ENCODE peak calls at places on chromosomes 5 and 9, in eight cellular contexts. One of them, this sample, is unnamed.
A peak's percentile ranks its signal among the peaks of the same experiment; 100 is the strongest.

GRCh38 chr9:105679406-105680022 is 14.8 kb upstream of the TMEM38B start:
- DNase-seq in globus pallidus: no peak
- DNase-seq in NCI-H460: no peak
- DNase-seq in GM13977: no peak
- DNase-seq in ACHN: no peak
- DNase-seq in fibroblast of mammary gland: no peak
- DNase-seq in AML-193: no peak
- DNase-seq in bronchial epithelial cell: no peak
- DNase-seq in this sample: no peak

GRCh38 chr5:142698447-142698846 is 12.6 kb upstream of the FGF1 start:
- DNase-seq in globus pallidus: no peak
- DNase-seq in NCI-H460: no peak
- DNase-seq in GM13977: no peak
- DNase-seq in ACHN: no peak
- DNase-seq in fibroblast of mammary gland: no peak
- DNase-seq in AML-193: no peak
- DNase-seq in bronchial epithelial cell: no peak
- DNase-seq in this sample: no peak

GRCh38 chr5:164175083-164175482 is 669.7 kb downstream of the MAT2B start:
- DNase-seq in globus pallidus: no peak
- DNase-seq in NCI-H460: no peak
- DNase-seq in GM13977: no peak
- DNase-seq in ACHN: no peak
- DNase-seq in fibroblast of mammary gland: peak; percentile 15
- DNase-seq in AML-193: no peak
- DNase-seq in bronchial epithelial cell: peak; percentile 23
- DNase-seq in this sample: no peak

GRCh38 chr5:132056610-132057497 is 3.6 kb upstream of the IL3 start:
- DNase-seq in globus pallidus: no peak
- DNase-seq in NCI-H460: no peak
- DNase-seq in GM13977: no peak
- DNase-seq in ACHN: no peak
- DNase-seq in fibroblast of mammary gland: no peak
- DNase-seq in AML-193: no peak
- DNase-seq in bronchial epithelial cell: no peak
- DNase-seq in this sample: no peak

GRCh38 chr5:149747141-149747832 is 17.2 kb downstream of the PPARGC1B start:
- DNase-seq in globus pallidus: no peak
- DNase-seq in NCI-H460: no peak
- DNase-seq in GM13977: no peak
- DNase-seq in ACHN: peak; percentile 10
- DNase-seq in fibroblast of mammary gland: no peak
- DNase-seq in AML-193: no peak
- DNase-seq in bronchial epithelial cell: peak; percentile 48
- DNase-seq in this sample: no peak

GRCh38 chr5:143376195-143376772 is 27.2 kb downstream of the NR3C1 start:
- DNase-seq in globus pallidus: no peak
- DNase-seq in NCI-H460: no peak
- DNase-seq in GM13977: no peak
- DNase-seq in ACHN: no peak
- DNase-seq in fibroblast of mammary gland: no peak
- DNase-seq in AML-193: no peak
- DNase-seq in bronchial epithelial cell: no peak
- DNase-seq in this sample: no peak

GRCh38 chr5:104702212-104702611 is 1139.6 kb upstream of the NUDT12 start:
- DNase-seq in globus pallidus: no peak
- DNase-seq in NCI-H460: no peak
- DNase-seq in GM13977: no peak
- DNase-seq in ACHN: no peak
- DNase-seq in fibroblast of mammary gland: no peak
- DNase-seq in AML-193: no peak
- DNase-seq in bronchial epithelial cell: peak; percentile 7
- DNase-seq in this sample: no peak

GRCh38 chr5:54217826-54218503 is 92.4 kb downstream of the ARL15 start:
- DNase-seq in globus pallidus: peak; percentile 72
- DNase-seq in NCI-H460: peak; percentile 70
- DNase-seq in GM13977: peak; percentile 17
- DNase-seq in ACHN: peak; percentile 56
- DNase-seq in fibroblast of mammary gland: peak; percentile 82
- DNase-seq in AML-193: peak; percentile 63
- DNase-seq in bronchial epithelial cell: peak; percentile 74
- DNase-seq in this sample: peak; percentile 47

GRCh38 chr9:101458955-101459631 is 23.5 kb upstream of the ALDOB start:
- DNase-seq in globus pallidus: peak; percentile 89
- DNase-seq in NCI-H460: peak; percentile 81
- DNase-seq in GM13977: peak; percentile 66
- DNase-seq in ACHN: peak; percentile 81
- DNase-seq in fibroblast of mammary gland: peak; percentile 78
- DNase-seq in AML-193: peak; percentile 81
- DNase-seq in bronchial epithelial cell: peak; percentile 81
- DNase-seq in this sample: peak; percentile 66

GRCh38 chr9:122445155-122445749 is 32.5 kb downstream of the OR1J1 start:
- DNase-seq in globus pallidus: no peak
- DNase-seq in NCI-H460: no peak
- DNase-seq in GM13977: no peak
- DNase-seq in ACHN: no peak
- DNase-seq in fibroblast of mammary gland: peak; percentile 98
- DNase-seq in AML-193: no peak
- DNase-seq in bronchial epithelial cell: no peak
- DNase-seq in this sample: no peak

GRCh38 chr5:137631453-137631852 is 104.4 kb downstream of the KLHL3 start:
- DNase-seq in globus pallidus: no peak
- DNase-seq in NCI-H460: no peak
- DNase-seq in GM13977: no peak
- DNase-seq in ACHN: no peak
- DNase-seq in fibroblast of mammary gland: no peak
- DNase-seq in AML-193: no peak
- DNase-seq in bronchial epithelial cell: peak; percentile 43
- DNase-seq in this sample: no peak

GRCh38 chr5:93819666-93820065 is 78.3 kb upstream of the POU5F2 start:
- DNase-seq in globus pallidus: no peak
- DNase-seq in NCI-H460: no peak
- DNase-seq in GM13977: no peak
- DNase-seq in ACHN: no peak
- DNase-seq in fibroblast of mammary gland: no peak
- DNase-seq in AML-193: no peak
- DNase-seq in bronchial epithelial cell: no peak
- DNase-seq in this sample: no peak

GRCh38 chr5:29758986-29759421 is 1434.5 kb upstream of the CDH6 start:
- DNase-seq in globus pallidus: no peak
- DNase-seq in NCI-H460: peak; percentile 38
- DNase-seq in GM13977: no peak
- DNase-seq in ACHN: no peak
- DNase-seq in fibroblast of mammary gland: no peak
- DNase-seq in AML-193: no peak
- DNase-seq in bronchial epithelial cell: no peak
- DNase-seq in this sample: no peak

GRCh38 chr9:25377039-25377438 is 301.2 kb downstream of the TUSC1 start:
- DNase-seq in globus pallidus: no peak
- DNase-seq in NCI-H460: no peak
- DNase-seq in GM13977: no peak
- DNase-seq in ACHN: no peak
- DNase-seq in fibroblast of mammary gland: no peak
- DNase-seq in AML-193: no peak
- DNase-seq in bronchial epithelial cell: no peak
- DNase-seq in this sample: no peak

GRCh38 chr5:111733571-111733970 is 23.4 kb downstream of the NREP start:
- DNase-seq in globus pallidus: no peak
- DNase-seq in NCI-H460: no peak
- DNase-seq in GM13977: no peak
- DNase-seq in ACHN: no peak
- DNase-seq in fibroblast of mammary gland: no peak
- DNase-seq in AML-193: no peak
- DNase-seq in bronchial epithelial cell: no peak
- DNase-seq in this sample: no peak

GRCh38 chr5:136192526-136193395 is at the start of gene SMIM32:
- DNase-seq in globus pallidus: no peak
- DNase-seq in NCI-H460: no peak
- DNase-seq in GM13977: no peak
- DNase-seq in ACHN: no peak
- DNase-seq in fibroblast of mammary gland: no peak
- DNase-seq in AML-193: no peak
- DNase-seq in bronchial epithelial cell: no peak
- DNase-seq in this sample: no peak

GRCh38 chr5:25441810-25442209 is 797.0 kb upstream of the CDH10 start:
- DNase-seq in globus pallidus: no peak
- DNase-seq in NCI-H460: no peak
- DNase-seq in GM13977: no peak
- DNase-seq in ACHN: no peak
- DNase-seq in fibroblast of mammary gland: no peak
- DNase-seq in AML-193: no peak
- DNase-seq in bronchial epithelial cell: no peak
- DNase-seq in this sample: no peak

GRCh38 chr9:115000217-115000639 is 69.8 kb upstream of the TNFSF8 start:
- DNase-seq in globus pallidus: no peak
- DNase-seq in NCI-H460: no peak
- DNase-seq in GM13977: no peak
- DNase-seq in ACHN: no peak
- DNase-seq in fibroblast of mammary gland: peak; percentile 50
- DNase-seq in AML-193: no peak
- DNase-seq in bronchial epithelial cell: peak; percentile 31
- DNase-seq in this sample: no peak

GRCh38 chr5:180908998-180909731 is 10.2 kb downstream of the BTNL8 start:
- DNase-seq in globus pallidus: no peak
- DNase-seq in NCI-H460: peak; percentile 16
- DNase-seq in GM13977: peak; percentile 27
- DNase-seq in ACHN: no peak
- DNase-seq in fibroblast of mammary gland: no peak
- DNase-seq in AML-193: no peak
- DNase-seq in bronchial epithelial cell: no peak
- DNase-seq in this sample: no peak

GRCh38 chr5:174425271-174425963 is 299.0 kb upstream of the MSX2 start:
- DNase-seq in globus pallidus: no peak
- DNase-seq in NCI-H460: no peak
- DNase-seq in GM13977: no peak
- DNase-seq in ACHN: no peak
- DNase-seq in fibroblast of mammary gland: no peak
- DNase-seq in AML-193: no peak
- DNase-seq in bronchial epithelial cell: peak; percentile 62
- DNase-seq in this sample: no peak

GRCh38 chr5:78472469-78473106 is 112.2 kb downstream of the SCAMP1 start:
- DNase-seq in globus pallidus: peak; percentile 31
- DNase-seq in NCI-H460: no peak
- DNase-seq in GM13977: no peak
- DNase-seq in ACHN: peak; percentile 33
- DNase-seq in fibroblast of mammary gland: peak; percentile 28
- DNase-seq in AML-193: peak; percentile 65
- DNase-seq in bronchial epithelial cell: no peak
- DNase-seq in this sample: peak; percentile 27

GRCh38 chr9:93667006-93667405 is 90.6 kb downstream of the PHF2 start:
- DNase-seq in globus pallidus: no peak
- DNase-seq in NCI-H460: no peak
- DNase-seq in GM13977: no peak
- DNase-seq in ACHN: no peak
- DNase-seq in fibroblast of mammary gland: no peak
- DNase-seq in AML-193: no peak
- DNase-seq in bronchial epithelial cell: no peak
- DNase-seq in this sample: no peak

GRCh38 chr9:76219555-76220151 is 174.6 kb downstream of the RFK start:
- DNase-seq in globus pallidus: no peak
- DNase-seq in NCI-H460: no peak
- DNase-seq in GM13977: no peak
- DNase-seq in ACHN: no peak
- DNase-seq in fibroblast of mammary gland: peak; percentile 22
- DNase-seq in AML-193: no peak
- DNase-seq in bronchial epithelial cell: no peak
- DNase-seq in this sample: no peak

GRCh38 chr9:38286357-38286756 is 106.1 kb upstream of the ALDH1B1 start:
- DNase-seq in globus pallidus: no peak
- DNase-seq in NCI-H460: no peak
- DNase-seq in GM13977: no peak
- DNase-seq in ACHN: no peak
- DNase-seq in fibroblast of mammary gland: no peak
- DNase-seq in AML-193: no peak
- DNase-seq in bronchial epithelial cell: no peak
- DNase-seq in this sample: no peak

GRCh38 chr5:91591076-91591475 is 208.0 kb upstream of the ARRDC3 start:
- DNase-seq in globus pallidus: no peak
- DNase-seq in NCI-H460: no peak
- DNase-seq in GM13977: no peak
- DNase-seq in ACHN: no peak
- DNase-seq in fibroblast of mammary gland: peak; percentile 34
- DNase-seq in AML-193: no peak
- DNase-seq in bronchial epithelial cell: no peak
- DNase-seq in this sample: peak; percentile 30

GRCh38 chr5:125609011-125609410 is 814.2 kb upstream of the GRAMD2B start:
- DNase-seq in globus pallidus: no peak
- DNase-seq in NCI-H460: no peak
- DNase-seq in GM13977: no peak
- DNase-seq in ACHN: no peak
- DNase-seq in fibroblast of mammary gland: peak; percentile 69
- DNase-seq in AML-193: no peak
- DNase-seq in bronchial epithelial cell: no peak
- DNase-seq in this sample: no peak

GRCh38 chr5:80615266-80615914 is 39.1 kb upstream of the MSH3 start:
- DNase-seq in globus pallidus: peak; percentile 7
- DNase-seq in NCI-H460: no peak
- DNase-seq in GM13977: no peak
- DNase-seq in ACHN: no peak
- DNase-seq in fibroblast of mammary gland: no peak
- DNase-seq in AML-193: no peak
- DNase-seq in bronchial epithelial cell: no peak
- DNase-seq in this sample: no peak

GRCh38 chr9:82781965-82782392 is 281.0 kb downstream of the RASEF start:
- DNase-seq in globus pallidus: peak; percentile 0
- DNase-seq in NCI-H460: no peak
- DNase-seq in GM13977: no peak
- DNase-seq in ACHN: no peak
- DNase-seq in fibroblast of mammary gland: no peak
- DNase-seq in AML-193: no peak
- DNase-seq in bronchial epithelial cell: no peak
- DNase-seq in this sample: no peak

GRCh38 chr5:66247176-66247960 is 103.3 kb downstream of the SREK1 start:
- DNase-seq in globus pallidus: no peak
- DNase-seq in NCI-H460: peak; percentile 30
- DNase-seq in GM13977: no peak
- DNase-seq in ACHN: peak; percentile 46
- DNase-seq in fibroblast of mammary gland: peak; percentile 88
- DNase-seq in AML-193: no peak
- DNase-seq in bronchial epithelial cell: peak; percentile 89
- DNase-seq in this sample: no peak

GRCh38 chr9:132099184-132099583 is 19.5 kb upstream of the MED27 start:
- DNase-seq in globus pallidus: no peak
- DNase-seq in NCI-H460: no peak
- DNase-seq in GM13977: no peak
- DNase-seq in ACHN: no peak
- DNase-seq in fibroblast of mammary gland: no peak
- DNase-seq in AML-193: no peak
- DNase-seq in bronchial epithelial cell: no peak
- DNase-seq in this sample: no peak

GRCh38 chr9:71814805-71815204 is 46.5 kb upstream of the CEMIP2 start:
- DNase-seq in globus pallidus: no peak
- DNase-seq in NCI-H460: no peak
- DNase-seq in GM13977: no peak
- DNase-seq in ACHN: no peak
- DNase-seq in fibroblast of mammary gland: peak; percentile 55
- DNase-seq in AML-193: no peak
- DNase-seq in bronchial epithelial cell: no peak
- DNase-seq in this sample: no peak